ENCODE peak calls at places on chromosomes 7 and 10, in nine cellular contexts. One of them, this sample, is unnamed.

GRCh38 chr10:20369863-20370736 is 527.0 kb downstream of the NEBL start:
- DNase-seq in spleen: no peak
- DNase-seq in mesendoderm: peak; percentile 77
- DNase-seq in astrocyte of the spinal cord: no peak
- DNase-seq in SJSA1: no peak
- DNase-seq in A549: no peak
- DNase-seq in heart left ventricle: no peak
- DNase-seq in Karpas-422: no peak
- DNase-seq in brain microvascular endothelial cell: no peak
- DNase-seq in this sample: no peak

GRCh38 chr7:150940446-150941102 is 37.5 kb downstream of the KCNH2 start:
- DNase-seq in brain microvascular endothelial cell: no peak
- DNase-seq in A549: no peak
- DNase-seq in heart left ventricle: no peak
- DNase-seq in mesendoderm: no peak
- DNase-seq in SJSA1: no peak
- DNase-seq in astrocyte of the spinal cord: no peak
- DNase-seq in spleen: no peak
- DNase-seq in Karpas-422: no peak
- DNase-seq in this sample: no peak

GRCh38 chr10:14583252-14583651 is 191.4 kb downstream of the FAM107B start:
- DNase-seq in brain microvascular endothelial cell: no peak
- DNase-seq in SJSA1: no peak
- DNase-seq in heart left ventricle: no peak
- DNase-seq in Karpas-422: no peak
- DNase-seq in A549: no peak
- DNase-seq in astrocyte of the spinal cord: no peak
- DNase-seq in spleen: peak; percentile 88
- DNase-seq in mesendoderm: no peak
- DNase-seq in this sample: no peak

GRCh38 chr10:46273506-46274477 is 13.0 kb upstream of the ANTXRL start:
- DNase-seq in SJSA1: peak; percentile 44
- DNase-seq in spleen: peak; percentile 57
- DNase-seq in heart left ventricle: peak; percentile 12
- DNase-seq in brain microvascular endothelial cell: no peak
- DNase-seq in A549: no peak
- DNase-seq in astrocyte of the spinal cord: no peak
- DNase-seq in mesendoderm: peak; percentile 86
- DNase-seq in Karpas-422: peak; percentile 52
- DNase-seq in this sample: no peak

GRCh38 chr10:107687702-107688101 is 523.2 kb upstream of the SORCS1 start:
- DNase-seq in heart left ventricle: no peak
- DNase-seq in brain microvascular endothelial cell: no peak
- DNase-seq in mesendoderm: no peak
- DNase-seq in SJSA1: no peak
- DNase-seq in spleen: no peak
- DNase-seq in A549: no peak
- DNase-seq in astrocyte of the spinal cord: no peak
- DNase-seq in Karpas-422: no peak
- DNase-seq in this sample: no peak

GRCh38 chr7:148084138-148084537 is 506.4 kb upstream of the C7orf33 start:
- DNase-seq in heart left ventricle: peak; percentile 32
- DNase-seq in Karpas-422: peak; percentile 79
- DNase-seq in astrocyte of the spinal cord: peak; percentile 31
- DNase-seq in mesendoderm: peak; percentile 78
- DNase-seq in SJSA1: no peak
- DNase-seq in spleen: no peak
- DNase-seq in brain microvascular endothelial cell: peak; percentile 58
- DNase-seq in A549: no peak
- DNase-seq in this sample: peak; percentile 4

GRCh38 chr10:5089869-5090268 is 4.3 kb upstream of the AKR1C3 start:
- DNase-seq in Karpas-422: peak; percentile 72
- DNase-seq in A549: no peak
- DNase-seq in heart left ventricle: no peak
- DNase-seq in brain microvascular endothelial cell: peak; percentile 24
- DNase-seq in mesendoderm: peak; percentile 80
- DNase-seq in astrocyte of the spinal cord: peak; percentile 12
- DNase-seq in spleen: no peak
- DNase-seq in SJSA1: no peak
- DNase-seq in this sample: no peak

GRCh38 chr10:90213346-90213745 is 512.0 kb downstream of the KIF20B start:
- DNase-seq in brain microvascular endothelial cell: no peak
- DNase-seq in Karpas-422: no peak
- DNase-seq in astrocyte of the spinal cord: no peak
- DNase-seq in mesendoderm: no peak
- DNase-seq in A549: no peak
- DNase-seq in spleen: no peak
- DNase-seq in heart left ventricle: no peak
- DNase-seq in SJSA1: no peak
- DNase-seq in this sample: no peak

GRCh38 chr7:100484636-100485114 is 948 bp downstream of the NYAP1 start:
- DNase-seq in SJSA1: no peak
- DNase-seq in A549: no peak
- DNase-seq in astrocyte of the spinal cord: no peak
- DNase-seq in brain microvascular endothelial cell: no peak
- DNase-seq in mesendoderm: no peak
- DNase-seq in heart left ventricle: no peak
- DNase-seq in spleen: no peak
- DNase-seq in Karpas-422: no peak
- DNase-seq in this sample: no peak
- H3K4me3 ChIP-seq in SJSA1: no peak overlapping the region
- H3K4me3 ChIP-seq in A549: no peak overlapping the region
- H3K4me3 ChIP-seq in astrocyte of the spinal cord: peak overlapping the region; percentile 47
- H3K4me3 ChIP-seq in brain microvascular endothelial cell: no peak overlapping the region
- H3K4me3 ChIP-seq in mesendoderm: no peak overlapping the region
- H3K4me3 ChIP-seq in heart left ventricle: no peak overlapping the region
- H3K4me3 ChIP-seq in spleen: peak overlapping the region; percentile 85
- H3K4me3 ChIP-seq in Karpas-422: no peak overlapping the region
- H3K4me3 ChIP-seq in this sample: peak overlapping the region; percentile 69

GRCh38 chr7:142412551-142413193 is 154.8 kb upstream of the PRSS58 start:
- DNase-seq in SJSA1: peak; percentile 60
- DNase-seq in spleen: no peak
- DNase-seq in mesendoderm: peak; percentile 91
- DNase-seq in brain microvascular endothelial cell: peak; percentile 54
- DNase-seq in Karpas-422: peak; percentile 75
- DNase-seq in A549: peak; percentile 49
- DNase-seq in heart left ventricle: no peak
- DNase-seq in astrocyte of the spinal cord: peak; percentile 59
- DNase-seq in this sample: no peak

GRCh38 chr7:142407939-142408573 is 150.2 kb upstream of the PRSS58 start:
- DNase-seq in spleen: no peak
- DNase-seq in astrocyte of the spinal cord: no peak
- DNase-seq in A549: no peak
- DNase-seq in Karpas-422: no peak
- DNase-seq in brain microvascular endothelial cell: no peak
- DNase-seq in SJSA1: no peak
- DNase-seq in heart left ventricle: no peak
- DNase-seq in mesendoderm: no peak
- DNase-seq in this sample: no peak

GRCh38 chr7:142409471-142409870 is 151.6 kb upstream of the PRSS58 start:
- DNase-seq in SJSA1: no peak
- DNase-seq in Karpas-422: no peak
- DNase-seq in spleen: no peak
- DNase-seq in astrocyte of the spinal cord: no peak
- DNase-seq in brain microvascular endothelial cell: no peak
- DNase-seq in mesendoderm: no peak
- DNase-seq in heart left ventricle: no peak
- DNase-seq in A549: no peak
- DNase-seq in this sample: no peak

GRCh38 chr7:142405122-142405765 is 147.4 kb upstream of the PRSS58 start:
- DNase-seq in heart left ventricle: no peak
- DNase-seq in spleen: no peak
- DNase-seq in mesendoderm: no peak
- DNase-seq in SJSA1: no peak
- DNase-seq in Karpas-422: no peak
- DNase-seq in astrocyte of the spinal cord: no peak
- DNase-seq in brain microvascular endothelial cell: no peak
- DNase-seq in A549: no peak
- DNase-seq in this sample: no peak

DNA sequence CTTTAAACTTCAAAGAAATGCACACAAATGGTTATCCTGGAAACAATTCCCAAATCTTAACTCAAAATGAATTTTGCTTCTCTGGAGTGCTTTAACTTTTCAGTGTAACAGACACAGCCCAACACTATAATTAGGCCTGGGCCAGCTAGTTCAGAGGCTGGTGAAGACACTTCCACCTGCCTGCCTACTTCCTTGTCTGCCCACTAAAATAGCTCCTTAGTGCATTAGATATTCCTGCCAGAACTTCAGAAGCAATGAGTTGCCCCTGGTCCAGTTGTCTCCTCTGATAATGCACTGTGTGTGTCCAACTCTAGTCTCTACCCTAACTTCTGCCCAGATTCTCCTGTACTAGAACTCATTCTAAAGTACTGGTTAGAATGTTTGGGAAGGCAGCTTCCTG is 150.9 kb upstream of the PRSS58 start:
- DNase-seq in spleen: no peak
- DNase-seq in A549: no peak
- DNase-seq in heart left ventricle: no peak
- DNase-seq in astrocyte of the spinal cord: no peak
- DNase-seq in brain microvascular endothelial cell: no peak
- DNase-seq in SJSA1: no peak
- DNase-seq in Karpas-422: no peak
- DNase-seq in mesendoderm: no peak
- DNase-seq in this sample: no peak
- H3K4me3 ChIP-seq in spleen: no peak overlapping the region
- H3K4me3 ChIP-seq in A549: no peak overlapping the region
- H3K4me3 ChIP-seq in heart left ventricle: no peak overlapping the region
- H3K4me3 ChIP-seq in astrocyte of the spinal cord: no peak overlapping the region
- H3K4me3 ChIP-seq in brain microvascular endothelial cell: no peak overlapping the region
- H3K4me3 ChIP-seq in SJSA1: no peak overlapping the region
- H3K4me3 ChIP-seq in Karpas-422: no peak overlapping the region
- H3K4me3 ChIP-seq in mesendoderm: no peak overlapping the region
- H3K4me3 ChIP-seq in this sample: no peak overlapping the region

GRCh38 chr7:4003536-4003935 is 678.6 kb upstream of the FOXK1 start:
- DNase-seq in SJSA1: no peak
- DNase-seq in Karpas-422: no peak
- DNase-seq in brain microvascular endothelial cell: no peak
- DNase-seq in astrocyte of the spinal cord: no peak
- DNase-seq in heart left ventricle: no peak
- DNase-seq in A549: no peak
- DNase-seq in mesendoderm: no peak
- DNase-seq in spleen: no peak
- DNase-seq in this sample: no peak
- H3K4me3 ChIP-seq in SJSA1: no peak overlapping the region
- H3K4me3 ChIP-seq in Karpas-422: no peak overlapping the region
- H3K4me3 ChIP-seq in brain microvascular endothelial cell: no peak overlapping the region
- H3K4me3 ChIP-seq in astrocyte of the spinal cord: no peak overlapping the region
- H3K4me3 ChIP-seq in heart left ventricle: no peak overlapping the region
- H3K4me3 ChIP-seq in A549: no peak overlapping the region
- H3K4me3 ChIP-seq in mesendoderm: no peak overlapping the region
- H3K4me3 ChIP-seq in spleen: no peak overlapping the region
- H3K4me3 ChIP-seq in this sample: no peak overlapping the region

GRCh38 chr7:74093671-74094223 is 10.1 kb downstream of the LIMK1 start:
- DNase-seq in heart left ventricle: no peak
- DNase-seq in SJSA1: peak; percentile 59
- DNase-seq in spleen: peak; percentile 88
- DNase-seq in mesendoderm: peak; percentile 37
- DNase-seq in astrocyte of the spinal cord: peak; percentile 9
- DNase-seq in brain microvascular endothelial cell: no peak
- DNase-seq in Karpas-422: peak; percentile 70
- DNase-seq in A549: no peak
- DNase-seq in this sample: no peak
- H3K4me3 ChIP-seq in heart left ventricle: peak overlapping the region; percentile 47
- H3K4me3 ChIP-seq in SJSA1: peak overlapping the region; percentile 28
- H3K4me3 ChIP-seq in spleen: peak overlapping the region; percentile 80
- H3K4me3 ChIP-seq in mesendoderm: no peak overlapping the region
- H3K4me3 ChIP-seq in astrocyte of the spinal cord: no peak overlapping the region
- H3K4me3 ChIP-seq in brain microvascular endothelial cell: no peak overlapping the region
- H3K4me3 ChIP-seq in Karpas-422: peak overlapping the region; percentile 77
- H3K4me3 ChIP-seq in A549: no peak overlapping the region
- H3K4me3 ChIP-seq in this sample: no peak overlapping the region

DNA sequence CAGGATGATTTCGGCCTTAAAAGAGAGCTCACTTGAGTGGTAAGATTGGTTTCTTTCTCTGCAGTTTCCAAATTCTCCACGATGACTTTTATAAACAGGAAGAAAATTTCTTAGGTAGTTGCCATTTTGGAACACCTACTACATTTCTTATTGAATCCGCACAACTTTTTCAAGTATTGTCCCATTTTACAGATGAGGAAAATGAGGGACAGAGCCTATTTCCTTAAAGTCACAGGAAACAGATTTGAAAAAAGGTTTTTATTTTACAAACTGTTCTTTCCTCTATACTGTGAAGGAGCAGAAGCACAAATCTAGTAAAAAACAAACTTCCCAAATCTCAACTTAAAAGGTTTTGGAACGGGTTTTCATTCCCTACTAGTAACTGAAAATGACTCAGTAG is 2.7 kb downstream of the YWHAG start:
- DNase-seq in mesendoderm: no peak
- DNase-seq in spleen: no peak
- DNase-seq in brain microvascular endothelial cell: no peak
- DNase-seq in heart left ventricle: no peak
- DNase-seq in astrocyte of the spinal cord: no peak
- DNase-seq in A549: no peak
- DNase-seq in SJSA1: no peak
- DNase-seq in Karpas-422: no peak
- DNase-seq in this sample: no peak
- H3K4me3 ChIP-seq in mesendoderm: no peak overlapping the region
- H3K4me3 ChIP-seq in spleen: no peak overlapping the region
- H3K4me3 ChIP-seq in brain microvascular endothelial cell: no peak overlapping the region
- H3K4me3 ChIP-seq in heart left ventricle: peak overlapping the region; percentile 98
- H3K4me3 ChIP-seq in astrocyte of the spinal cord: no peak overlapping the region
- H3K4me3 ChIP-seq in A549: peak overlapping the region; percentile 96
- H3K4me3 ChIP-seq in SJSA1: no peak overlapping the region
- H3K4me3 ChIP-seq in Karpas-422: no peak overlapping the region
- H3K4me3 ChIP-seq in this sample: no peak overlapping the region

GRCh38 chr7:76381814-76382213 is 23.0 kb upstream of the YWHAG start:
- DNase-seq in heart left ventricle: no peak
- DNase-seq in SJSA1: no peak
- DNase-seq in A549: no peak
- DNase-seq in spleen: no peak
- DNase-seq in astrocyte of the spinal cord: no peak
- DNase-seq in Karpas-422: no peak
- DNase-seq in mesendoderm: no peak
- DNase-seq in brain microvascular endothelial cell: no peak
- DNase-seq in this sample: no peak

GRCh38 chr7:76377186-76377918 is 18.6 kb upstream of the YWHAG start:
- DNase-seq in heart left ventricle: peak; percentile 54
- DNase-seq in A549: no peak
- DNase-seq in mesendoderm: no peak
- DNase-seq in brain microvascular endothelial cell: no peak
- DNase-seq in SJSA1: no peak
- DNase-seq in astrocyte of the spinal cord: no peak
- DNase-seq in spleen: no peak
- DNase-seq in Karpas-422: peak; percentile 70
- DNase-seq in this sample: no peak

GRCh38 chr7:76375251-76375650 is 16.5 kb upstream of the YWHAG start:
- DNase-seq in astrocyte of the spinal cord: no peak
- DNase-seq in SJSA1: no peak
- DNase-seq in mesendoderm: no peak
- DNase-seq in Karpas-422: no peak
- DNase-seq in brain microvascular endothelial cell: no peak
- DNase-seq in heart left ventricle: no peak
- DNase-seq in spleen: no peak
- DNase-seq in A549: no peak
- DNase-seq in this sample: no peak

GRCh38 chr7:76383089-76383944 is 24.5 kb upstream of the YWHAG start:
- DNase-seq in heart left ventricle: no peak
- DNase-seq in A549: peak; percentile 57
- DNase-seq in Karpas-422: no peak
- DNase-seq in brain microvascular endothelial cell: no peak
- DNase-seq in spleen: no peak
- DNase-seq in SJSA1: no peak
- DNase-seq in astrocyte of the spinal cord: no peak
- DNase-seq in mesendoderm: peak; percentile 90
- DNase-seq in this sample: no peak

GRCh38 chr7:76380623-76380966 is 21.8 kb upstream of the YWHAG start:
- DNase-seq in heart left ventricle: no peak
- DNase-seq in brain microvascular endothelial cell: no peak
- DNase-seq in SJSA1: no peak
- DNase-seq in Karpas-422: no peak
- DNase-seq in A549: no peak
- DNase-seq in astrocyte of the spinal cord: no peak
- DNase-seq in spleen: no peak
- DNase-seq in mesendoderm: peak; percentile 48
- DNase-seq in this sample: no peak
- H3K4me3 ChIP-seq in heart left ventricle: peak overlapping the region; percentile 29
- H3K4me3 ChIP-seq in brain microvascular endothelial cell: no peak overlapping the region
- H3K4me3 ChIP-seq in SJSA1: no peak overlapping the region
- H3K4me3 ChIP-seq in Karpas-422: peak overlapping the region; percentile 60
- H3K4me3 ChIP-seq in A549: peak overlapping the region; percentile 28
- H3K4me3 ChIP-seq in astrocyte of the spinal cord: no peak overlapping the region
- H3K4me3 ChIP-seq in spleen: peak overlapping the region; percentile 69
- H3K4me3 ChIP-seq in mesendoderm: no peak overlapping the region
- H3K4me3 ChIP-seq in this sample: peak overlapping the region; percentile 35